ENCODE peak calls at places on chromosomes 12 and 14, in ten cellular contexts. E is psoas muscle, W is sciatic nerve, K is A549, D is posterior cingulate gyrus, L is NCI-H1436, Y is cardiac fibroblast, Q is putamen, P is lung, H is GM12865. Z is an unnamed sample.
A peak's percentile ranks its signal among the peaks of the same experiment; 100 is the strongest.

GRCh38 chr12:104792570-104792969 is 165.5 kb downstream of the SLC41A2 start:
- DNase-seq in E (no peak), W (no peak), K (peak; percentile 59), D (no peak), L (no peak), Y (peak; percentile 86), Q (no peak), P (no peak), H (no peak), Z (no peak)

GRCh38 chr14:31893156-31893813 is 183.8 kb upstream of the ARHGAP5 start:
- DNase-seq in E (no peak), W (no peak), K (no peak), D (no peak), L (no peak), Y (no peak), Q (no peak), P (no peak), H (no peak), Z (no peak)

GRCh38 chr14:75981426-75981825 is 369 bp downstream of the TGFB3 start:
- DNase-seq in E (no peak), W (no peak), K (no peak), D (no peak), L (no peak), Y (no peak), Q (no peak), P (no peak), H (peak; percentile 86), Z (peak; percentile 55)

GRCh38 chr12:1833596-1834028 is 13.2 kb downstream of the LRTM2 start:
- DNase-seq in E (no peak), W (no peak), K (no peak), D (peak; percentile 64), L (no peak), Y (no peak), Q (no peak), P (no peak), H (no peak), Z (no peak)

GRCh38 chr14:100522616-100523021 is 64.6 kb downstream of the BEGAIN start:
- DNase-seq in E (no peak), W (no peak), K (no peak), D (no peak), L (peak; percentile 86), Y (no peak), Q (no peak), P (no peak), H (no peak), Z (no peak)

GRCh38 chr12:132279184-132279889 is 50.1 kb downstream of the GALNT9 start:
- DNase-seq in E (no peak), W (no peak), K (peak; percentile 57), D (peak; percentile 75), L (no peak), Y (peak; percentile 46), Q (no peak), P (peak; percentile 53), H (no peak), Z (no peak)

GRCh38 chr12:65162609-65163008 is 6.8 kb upstream of the LEMD3 start:
- DNase-seq in E (no peak), W (no peak), K (no peak), D (no peak), L (no peak), Y (no peak), Q (no peak), P (no peak), H (peak; percentile 42), Z (no peak)

GRCh38 chr12:94941440-94941862 is 62.0 kb downstream of the NDUFA12 start:
- DNase-seq in E (peak; percentile 75), W (peak; percentile 69), K (peak; percentile 63), D (peak; percentile 77), L (peak; percentile 25), Y (peak; percentile 98), Q (no peak), P (peak; percentile 29), H (peak; percentile 54), Z (peak; percentile 78)

GRCh38 chr12:116559080-116559329 is 176 bp upstream of the MAP1LC3B2 start:
- DNase-seq in E (no peak), W (no peak), K (no peak), D (peak; percentile 90), L (no peak), Y (no peak), Q (no peak), P (no peak), H (peak; percentile 92), Z (no peak)

GRCh38 chr12:6369916-6370575 is 5.3 kb downstream of the SCNN1A start:
- DNase-seq in E (peak; percentile 46), W (no peak), K (peak; percentile 60), D (no peak), L (no peak), Y (peak; percentile 42), Q (no peak), P (no peak), H (no peak), Z (no peak)

GRCh38 chr14:50773632-50774541 is 57.1 kb downstream of the NIN start:
- DNase-seq in E (peak; percentile 64), W (peak; percentile 76), K (peak; percentile 33), D (peak; percentile 67), L (no peak), Y (peak; percentile 56), Q (peak; percentile 63), P (no peak), H (no peak), Z (no peak)

GRCh38 chr12:14356147-14356546 is 9.3 kb upstream of the ATF7IP start:
- DNase-seq in E (no peak), W (no peak), K (peak; percentile 39), D (no peak), L (no peak), Y (no peak), Q (no peak), P (no peak), H (no peak), Z (no peak)

GRCh38 chr14:65336191-65336591 is 76.3 kb upstream of the FUT8 start:
- DNase-seq in E (no peak), W (no peak), K (no peak), D (no peak), L (no peak), Y (peak; percentile 71), Q (no peak), P (no peak), H (peak; percentile 75), Z (no peak)

GRCh38 chr12:96571101-96571862 is 81.9 kb downstream of the CFAP54 start:
- DNase-seq in E (no peak), W (no peak), K (no peak), D (no peak), L (no peak), Y (no peak), Q (no peak), P (no peak), H (peak; percentile 84), Z (no peak)

GRCh38 chr14:91272341-91273272 is 28.1 kb upstream of the GPR68 start:
- DNase-seq in E (no peak), W (no peak), K (no peak), D (no peak), L (no peak), Y (no peak), Q (peak; percentile 50), P (no peak), H (no peak), Z (no peak)

GRCh38 chr14:50242566-50243288 is 11.3 kb upstream of the SOS2 start:
- DNase-seq in E (no peak), W (no peak), K (no peak), D (no peak), L (no peak), Y (no peak), Q (no peak), P (no peak), H (no peak), Z (no peak)

GRCh38 chr14:103448097-103448496 is 62.9 kb downstream of the MARK3 start:
- DNase-seq in E (no peak), W (no peak), K (no peak), D (no peak), L (no peak), Y (peak; percentile 18), Q (no peak), P (no peak), H (no peak), Z (no peak)

GRCh38 chr14:59262717-59263469 is 74.4 kb downstream of the DAAM1 start:
- DNase-seq in E (no peak), W (no peak), K (peak; percentile 42), D (no peak), L (no peak), Y (no peak), Q (no peak), P (no peak), H (no peak), Z (no peak)

GRCh38 chr14:101251812-101252442 is 309.4 kb upstream of the DIO3 start:
- DNase-seq in E (peak; percentile 38), W (no peak), K (no peak), D (no peak), L (no peak), Y (no peak), Q (no peak), P (no peak), H (no peak), Z (no peak)

GRCh38 chr12:116406529-116406928 is 129.0 kb upstream of the MED13L start:
- DNase-seq in E (peak; percentile 97), W (peak; percentile 88), K (peak; percentile 95), D (no peak), L (peak; percentile 29), Y (peak; percentile 96), Q (peak; percentile 38), P (peak; percentile 68), H (peak; percentile 38), Z (no peak)

GRCh38 chr12:3897400-3897910 is 24.3 kb upstream of the PARP11 start:
- DNase-seq in E (no peak), W (no peak), K (no peak), D (no peak), L (no peak), Y (no peak), Q (no peak), P (no peak), H (no peak), Z (no peak)

GRCh38 chr12:42652048-42652447 is 62.5 kb upstream of the PRICKLE1 start:
- DNase-seq in E (no peak), W (no peak), K (peak; percentile 14), D (no peak), L (no peak), Y (no peak), Q (no peak), P (no peak), H (no peak), Z (no peak)

GRCh38 chr12:54417712-54418440 is 1.2 kb downstream of the ITGA5 start:
- DNase-seq in E (peak; percentile 55), W (no peak), K (no peak), D (no peak), L (no peak), Y (no peak), Q (no peak), P (no peak), H (no peak), Z (peak; percentile 52)

GRCh38 chr12:12877789-12878455 is 13.4 kb upstream of the GPRC5A start:
- DNase-seq in E (no peak), W (no peak), K (no peak), D (no peak), L (no peak), Y (no peak), Q (no peak), P (no peak), H (no peak), Z (no peak)

GRCh38 chr12:31521972-31522371 is 69.0 kb downstream of the DENND5B start:
- DNase-seq in E (no peak), W (no peak), K (peak; percentile 56), D (no peak), L (no peak), Y (no peak), Q (no peak), P (no peak), H (no peak), Z (no peak)